ENCODE peak calls at places on chromosomes 5 and 9, in six cellular contexts. C is coronary artery, Z is iris pigment epithelial cell, G is adipocyte, F is chondrocyte, P is astrocyte. E is an unnamed sample.

GRCh38 chr9:74284596-74284995 is 212.5 kb upstream of the RORB start:
- DNase-seq in C (no peak), Z (no peak), G (no peak), F (no peak), P (no peak), E (no peak)

GRCh38 chr5:97425511-97425910 is 242.5 kb upstream of the RIOK2 start:
- DNase-seq in C (no peak), Z (peak), G (peak), F (no peak), P (no peak), E (no peak)

GRCh38 chr5:161311141-161311708 is 235.3 kb downstream of the GABRB2 start:
- DNase-seq in C (no peak), Z (no peak), G (no peak), F (no peak), P (no peak), E (no peak)

GRCh38 chr5:73607228-73607627 is 18.8 kb upstream of the ARHGEF28 start:
- DNase-seq in C (no peak), Z (no peak), G (no peak), F (no peak), P (no peak), E (no peak)

GRCh38 chr5:155556700-155557099 is 543.1 kb downstream of the KIF4B start:
- DNase-seq in C (no peak), Z (no peak), G (peak), F (no peak), P (no peak), E (no peak)

GRCh38 chr5:447501-447900 is 4.5 kb downstream of the EXOC3 start:
- DNase-seq in C (peak), Z (no peak), G (no peak), F (no peak), P (no peak), E (no peak)

GRCh38 chr5:103092676-103093075 is 27.3 kb downstream of the GIN1 start:
- DNase-seq in C (no peak), Z (peak), G (no peak), F (no peak), P (no peak), E (no peak)

GRCh38 chr5:139668064-139668880 is 20.1 kb downstream of the CXXC5 start:
- DNase-seq in C (no peak), Z (no peak), G (peak), F (no peak), P (no peak), E (no peak)

GRCh38 chr9:119963798-119964372 is 594.6 kb upstream of the BRINP1 start:
- DNase-seq in C (no peak), Z (peak), G (peak), F (no peak), P (peak), E (peak)

GRCh38 chr5:11520241-11520929 is 383.9 kb downstream of the CTNND2 start:
- DNase-seq in C (no peak), Z (no peak), G (no peak), F (no peak), P (no peak), E (no peak)

GRCh38 chr9:20804476-20805253 is 120.6 kb downstream of the FOCAD start:
- DNase-seq in C (no peak), Z (peak), G (no peak), F (no peak), P (no peak), E (no peak)

GRCh38 chr5:92994392-92994791 is 586.6 kb downstream of the NR2F1-AS1 start:
- DNase-seq in C (no peak), Z (no peak), G (no peak), F (no peak), P (no peak), E (no peak)

GRCh38 chr5:45189481-45189880 is 380.7 kb downstream of the MRPS30 start:
- DNase-seq in C (no peak), Z (no peak), G (no peak), F (no peak), P (no peak), E (no peak)

GRCh38 chr9:133603165-133603927 is 5.8 kb downstream of the FAM163B start:
- DNase-seq in C (no peak), Z (no peak), G (no peak), F (peak), P (no peak), E (no peak)

GRCh38 chr5:135222171-135222681 is 176.8 kb downstream of the MACROH2A1 start:
- DNase-seq in C (peak), Z (no peak), G (no peak), F (peak), P (no peak), E (peak)

GRCh38 chr5:39459091-39459490 is 34.3 kb upstream of the DAB2 start:
- DNase-seq in C (no peak), Z (peak), G (no peak), F (no peak), P (peak), E (no peak)

GRCh38 chr9:35733109-35733541 is 659 bp downstream of the CREB3 start:
- DNase-seq in C (no peak), Z (peak), G (peak), F (no peak), P (peak), E (peak)

GRCh38 chr5:1050449-1051365 is 42.1 kb downstream of the NKD2 start:
- DNase-seq in C (no peak), Z (no peak), G (peak), F (no peak), P (no peak), E (no peak)

GRCh38 chr9:109640232-109641078 is 139.5 kb upstream of the PALM2AKAP2 start:
- DNase-seq in C (no peak), Z (peak), G (peak), F (peak), P (peak), E (peak)

GRCh38 chr5:173434270-173434669 is 106.1 kb upstream of the STC2 start:
- DNase-seq in C (no peak), Z (no peak), G (no peak), F (no peak), P (no peak), E (no peak)

GRCh38 chr9:134217431-134218210 is 53.3 kb upstream of the RNU6ATAC start:
- DNase-seq in C (no peak), Z (no peak), G (no peak), F (peak), P (no peak), E (no peak)

GRCh38 chr5:177113566-177114424 is 19.8 kb upstream of the NSD1 start:
- DNase-seq in C (no peak), Z (peak), G (peak), F (no peak), P (peak), E (peak)

GRCh38 chr5:10567781-10568321 is 4.0 kb downstream of the ANKRD33B start:
- DNase-seq in C (no peak), Z (peak), G (peak), F (no peak), P (no peak), E (no peak)

GRCh38 chr5:1767524-1768282 is 31.9 kb downstream of the MRPL36 start:
- DNase-seq in C (no peak), Z (no peak), G (no peak), F (peak), P (no peak), E (no peak)

GRCh38 chr5:122447072-122447471 is 135.0 kb downstream of the SNCAIP start:
- DNase-seq in C (no peak), Z (no peak), G (no peak), F (no peak), P (no peak), E (no peak)

GRCh38 chr5:55701462-55702103 is 10.5 kb downstream of the SLC38A9 start:
- DNase-seq in C (no peak), Z (no peak), G (no peak), F (no peak), P (no peak), E (no peak)

GRCh38 chr5:113271015-113271414 is 163.8 kb downstream of the TSSK1B start:
- DNase-seq in C (no peak), Z (peak), G (peak), F (no peak), P (peak), E (no peak)

GRCh38 chr5:156191547-156191946 is 135.4 kb upstream of the SGCD start:
- DNase-seq in C (no peak), Z (no peak), G (no peak), F (no peak), P (no peak), E (no peak)

GRCh38 chr9:134179595-134179917 is 15.2 kb upstream of the RNU6ATAC start:
- DNase-seq in C (no peak), Z (no peak), G (no peak), F (no peak), P (no peak), E (no peak)

GRCh38 chr9:126119731-126120130 is 206.9 kb upstream of the MVB12B start:
- DNase-seq in C (no peak), Z (no peak), G (no peak), F (no peak), P (no peak), E (no peak)

GRCh38 chr5:36662291-36662851 is 56.0 kb downstream of the SLC1A3 start:
- DNase-seq in C (no peak), Z (no peak), G (no peak), F (no peak), P (peak), E (no peak)

GRCh38 chr5:9716838-9717281 is 86.7 kb upstream of the TAS2R1 start:
- DNase-seq in C (no peak), Z (peak), G (peak), F (no peak), P (peak), E (peak)

E was measured in A172.